ENCODE peak calls at places on chromosomes 12 and 14, in five cellular contexts. H, G, Q, C and L are unnamed samples.

GRCh38 chr12:57332646-57333312 is 81.8 kb upstream of the STAC3 start:
- DNase-seq in H (no peak), G (no peak), Q (peak), C (no peak), L (no peak)

GRCh38 chr14:30855345-30856037 is 18.9 kb upstream of the COCH start:
- DNase-seq in H (no peak), G (no peak), Q (no peak), C (no peak), L (no peak)

GRCh38 chr12:122878780-122879612 is 16.9 kb downstream of the VPS37B start:
- DNase-seq in H (no peak), G (no peak), Q (no peak), C (no peak), L (no peak)

GRCh38 chr12:113479578-113480335 is 8.1 kb upstream of the LHX5 start:
- DNase-seq in H (peak), G (no peak), Q (no peak), C (peak), L (no peak)

GRCh38 chr14:80522936-80523335 is 311.6 kb upstream of the DIO2 start:
- DNase-seq in H (no peak), G (no peak), Q (peak), C (no peak), L (no peak)

GRCh38 chr14:54348001-54348611 is 48.7 kb upstream of the CDKN3 start:
- DNase-seq in H (peak), G (no peak), Q (peak), C (peak), L (no peak)

GRCh38 chr14:95265106-95266094 is 54.3 kb downstream of the CLMN start:
- DNase-seq in H (peak), G (no peak), Q (peak), C (peak), L (no peak)

GRCh38 chr12:497501-498160 is 37.9 kb downstream of the B4GALNT3 start:
- DNase-seq in H (no peak), G (no peak), Q (peak), C (no peak), L (no peak)

GRCh38 chr14:70692210-70692609 is 50.5 kb downstream of the TTC9 start:
- DNase-seq in H (no peak), G (no peak), Q (no peak), C (no peak), L (no peak)

GRCh38 chr14:35883677-35884293 is 57.6 kb downstream of the BRMS1L start:
- DNase-seq in H (peak), G (no peak), Q (peak), C (peak), L (peak)

GRCh38 chr12:2319747-2320146 is 267.0 kb downstream of the CACNA1C start:
- DNase-seq in H (peak), G (no peak), Q (no peak), C (no peak), L (no peak)

GRCh38 chr12:118164798-118165486 is 29.0 kb downstream of the PEBP1 start:
- DNase-seq in H (peak), G (no peak), Q (peak), C (peak), L (no peak)